ENCODE peak calls at places on chromosomes 11 and 22, in four cellular contexts. U, H, P and M are unnamed samples.

GRCh38 chr11:68127791-68128681 is 6.8 kb upstream of the CHKA start:
- DNase-seq in U (peak; percentile 21), H (no peak), P (no peak), M (no peak)

GRCh38 chr11:69012092-69013008 is 696 bp downstream of the MRGPRF start:
- DNase-seq in P (no peak), H (no peak), U (no peak), M (no peak)

GRCh38 chr11:72224587-72225410 is at the start of gene INPPL1:
- DNase-seq in H (peak; percentile 37), P (no peak), U (no peak), M (no peak)

GRCh38 chr11:11620966-11621880 is 582 bp downstream of the GALNT18 start:
- DNase-seq in H (no peak), P (peak; percentile 36), U (no peak), M (peak; percentile 6)

GRCh38 chr22:22959147-22959827 is 71.7 kb downstream of the IGLL5 start:
- DNase-seq in U (peak; percentile 18), P (peak; percentile 55), H (peak; percentile 80), M (peak; percentile 53)

GRCh38 chr11:76209671-76209955 is 3.3 kb upstream of the WNT11 start:
- DNase-seq in H (no peak), U (no peak), P (no peak), M (no peak)

GRCh38 chr11:118872403-118872821 is 11.3 kb upstream of the CXCR5 start:
- DNase-seq in H (peak; percentile 56), P (no peak), U (no peak), M (no peak)

GRCh38 chr22:37752189-37753061 is 55.3 kb upstream of the GCAT start:
- DNase-seq in P (no peak), U (peak; percentile 95), H (no peak), M (no peak)

GRCh38 chr11:76629853-76630599 is 40.5 kb downstream of the LRRC32 start:
- DNase-seq in P (peak; percentile 97), H (no peak), U (no peak), M (peak; percentile 80)

GRCh38 chr11:69361466-69361865 is 67.5 kb downstream of the MYEOV start:
- DNase-seq in P (no peak), U (no peak), H (peak; percentile 7), M (no peak)

GRCh38 chr11:26958005-26958404 is 35.9 kb upstream of the FIBIN start:
- DNase-seq in H (no peak), P (no peak), U (no peak), M (no peak)

GRCh38 chr22:29840498-29840897 is 2.4 kb upstream of the ASCC2 start:
- DNase-seq in H (no peak), P (no peak), U (no peak), M (no peak)

GRCh38 chr11:65858354-65859133 is 564 bp upstream of the CFL1 start:
- DNase-seq in U (no peak), H (no peak), P (peak; percentile 54), M (no peak)

GRCh38 chr22:43624144-43624998 is 187.7 kb downstream of the EFCAB6 start:
- DNase-seq in H (no peak), P (no peak), U (no peak), M (no peak)

GRCh38 chr11:70002433-70002832 is 75.7 kb upstream of the ANO1 start:
- DNase-seq in U (no peak), P (peak; percentile 51), H (no peak), M (peak; percentile 72)

GRCh38 chr11:34173050-34173449 is 67.6 kb downstream of the NAT10 start:
- DNase-seq in P (no peak), H (no peak), U (no peak), M (no peak)

GRCh38 chr11:118980191-118980881 is 8.8 kb downstream of the FOXR1 start:
- DNase-seq in U (no peak), P (no peak), H (no peak), M (no peak)

GRCh38 chr11:88175004-88175706 is at the start of gene RAB38:
- DNase-seq in H (peak; percentile 10), P (peak; percentile 42), U (no peak), M (no peak)

GRCh38 chr11:12628322-12628721 is 45.9 kb upstream of the TEAD1 start:
- DNase-seq in U (no peak), P (no peak), H (no peak), M (no peak)

GRCh38 chr22:18050065-18050464 is 25.7 kb upstream of the MICAL3 start:
- DNase-seq in U (no peak), H (no peak), P (no peak), M (no peak)

GRCh38 chr11:64744544-64745218 is 739 bp upstream of the RASGRP2 start:
- DNase-seq in U (no peak), H (peak; percentile 51), P (no peak), M (no peak)

GRCh38 chr11:134008593-134008992 is 51.8 kb upstream of the IGSF9B start:
- DNase-seq in U (no peak), P (no peak), H (no peak), M (no peak)

GRCh38 chr11:70915158-70915795 is 337.1 kb downstream of the SHANK2 start:
- DNase-seq in U (no peak), P (no peak), H (no peak), M (no peak)

GRCh38 chr11:118007040-118007439 is 20.8 kb downstream of the IL10RA start:
- DNase-seq in U (no peak), H (no peak), P (no peak), M (no peak)

GRCh38 chr11:19342036-19342435 is 101.3 kb upstream of the E2F8 start:
- DNase-seq in U (no peak), H (no peak), P (no peak), M (no peak)

GRCh38 chr22:37692627-37693285 is 4.1 kb upstream of the TRIOBP start:
- DNase-seq in P (no peak), U (no peak), H (no peak), M (no peak)

GRCh38 chr22:43905681-43906080 is 13.9 kb upstream of the PNPLA5 start:
- DNase-seq in H (no peak), P (no peak), U (no peak), M (no peak)

GRCh38 chr11:65382804-65383368 is 440 bp upstream of the SLC25A45 start:
- DNase-seq in U (no peak), H (no peak), P (no peak), M (no peak)

GRCh38 chr11:76592025-76592914 is 78.3 kb downstream of the LRRC32 start:
- DNase-seq in U (no peak), H (no peak), P (no peak), M (no peak)

GRCh38 chr11:34331736-34332135 is 26.1 kb downstream of the ABTB2 start:
- DNase-seq in U (no peak), P (no peak), H (no peak), M (no peak)

GRCh38 chr22:31344369-31345330 is 1.5 kb downstream of the PATZ1 start:
- DNase-seq in H (peak; percentile 36), U (no peak), P (peak; percentile 34), M (no peak)

GRCh38 chr11:132874638-132875037 is 657.7 kb downstream of the OPCML start:
- DNase-seq in H (no peak), U (no peak), P (no peak), M (no peak)

GRCh38 chr22:20131856-20132685 is 467 bp downstream of the ZDHHC8 start:
- DNase-seq in P (no peak), H (no peak), U (no peak), M (no peak)

GRCh38 chr11:130144129-130144528 is 15.5 kb upstream of the ST14 start:
- DNase-seq in H (no peak), P (no peak), U (no peak), M (no peak)

GRCh38 chr11:78156081-78156844 is 16.8 kb upstream of the ALG8 start:
- DNase-seq in P (no peak), H (no peak), U (no peak), M (no peak)

GRCh38 chr11:104451193-104451592 is 287.2 kb upstream of the PDGFD start:
- DNase-seq in U (no peak), P (no peak), H (no peak), M (no peak)